ENCODE peak calls at places on chromosomes 12 and 14, in five cellular contexts. One of them, this sample, is unnamed.

GRCh38 chr12:93163260-93164036 is 214.3 kb upstream of the NUDT4 start:
- DNase-seq in astrocyte of the spinal cord: no peak
- DNase-seq in left lung: no peak
- DNase-seq in hepatocyte: no peak
- DNase-seq in AG04449: peak; percentile 92
- DNase-seq in this sample: peak; percentile 79

GRCh38 chr14:58793096-58793740 is 155.5 kb downstream of the DACT1 start:
- DNase-seq in AG04449: no peak
- DNase-seq in astrocyte of the spinal cord: no peak
- DNase-seq in hepatocyte: no peak
- DNase-seq in left lung: no peak
- DNase-seq in this sample: no peak

GRCh38 chr14:104928391-104929133 is 3.9 kb downstream of the PLD4 start:
- DNase-seq in astrocyte of the spinal cord: no peak
- DNase-seq in hepatocyte: no peak
- DNase-seq in AG04449: no peak
- DNase-seq in left lung: peak; percentile 79
- DNase-seq in this sample: no peak

GRCh38 chr14:103534576-103535061 is 5.6 kb downstream of the TRMT61A start:
- DNase-seq in left lung: peak; percentile 76
- DNase-seq in hepatocyte: no peak
- DNase-seq in astrocyte of the spinal cord: no peak
- DNase-seq in AG04449: no peak
- DNase-seq in this sample: no peak

GRCh38 chr14:65502676-65503124 is 90.2 kb downstream of the FUT8 start:
- DNase-seq in hepatocyte: no peak
- DNase-seq in left lung: no peak
- DNase-seq in astrocyte of the spinal cord: peak; percentile 78
- DNase-seq in AG04449: peak; percentile 65
- DNase-seq in this sample: no peak

GRCh38 chr14:79605863-79606262 is 605.4 kb downstream of the DIO2 start:
- DNase-seq in AG04449: no peak
- DNase-seq in left lung: no peak
- DNase-seq in astrocyte of the spinal cord: no peak
- DNase-seq in hepatocyte: no peak
- DNase-seq in this sample: no peak

GRCh38 chr12:2363836-2364565 is 311.2 kb downstream of the CACNA1C start:
- DNase-seq in left lung: no peak
- DNase-seq in astrocyte of the spinal cord: no peak
- DNase-seq in hepatocyte: no peak
- DNase-seq in AG04449: no peak
- DNase-seq in this sample: no peak

GRCh38 chr12:113724703-113725556 is 241.2 kb downstream of the RBM19 start:
- DNase-seq in AG04449: no peak
- DNase-seq in astrocyte of the spinal cord: no peak
- DNase-seq in left lung: peak; percentile 64
- DNase-seq in hepatocyte: no peak
- DNase-seq in this sample: no peak

GRCh38 chr12:46459111-46459510 is 86.5 kb upstream of the SLC38A2 start:
- DNase-seq in hepatocyte: no peak
- DNase-seq in AG04449: peak; percentile 36
- DNase-seq in left lung: no peak
- DNase-seq in astrocyte of the spinal cord: peak; percentile 93
- DNase-seq in this sample: no peak

GRCh38 chr12:106416273-106416672 is 58.7 kb downstream of the POLR3B start:
- DNase-seq in AG04449: no peak
- DNase-seq in astrocyte of the spinal cord: peak; percentile 33
- DNase-seq in hepatocyte: no peak
- DNase-seq in left lung: no peak
- DNase-seq in this sample: no peak

GRCh38 chr12:125403145-125403789 is 338.0 kb downstream of the AACS start:
- DNase-seq in hepatocyte: peak; percentile 50
- DNase-seq in astrocyte of the spinal cord: peak; percentile 18
- DNase-seq in left lung: no peak
- DNase-seq in AG04449: no peak
- DNase-seq in this sample: no peak

GRCh38 chr14:87993485-87993809 is 465 bp upstream of the GALC start:
- DNase-seq in hepatocyte: no peak
- DNase-seq in astrocyte of the spinal cord: no peak
- DNase-seq in AG04449: no peak
- DNase-seq in left lung: no peak
- DNase-seq in this sample: no peak

GRCh38 chr14:77717608-77718305 is 9.9 kb downstream of the SLIRP start:
- DNase-seq in left lung: no peak
- DNase-seq in hepatocyte: no peak
- DNase-seq in AG04449: no peak
- DNase-seq in astrocyte of the spinal cord: no peak
- DNase-seq in this sample: no peak

GRCh38 chr12:50753232-50753769 is 10.6 kb upstream of the ATF1 start:
- DNase-seq in AG04449: no peak
- DNase-seq in left lung: no peak
- DNase-seq in hepatocyte: no peak
- DNase-seq in astrocyte of the spinal cord: no peak
- DNase-seq in this sample: no peak

GRCh38 chr14:93788557-93789365 is 476 bp upstream of the PRIMA1 start:
- DNase-seq in AG04449: no peak
- DNase-seq in hepatocyte: peak; percentile 54
- DNase-seq in left lung: no peak
- DNase-seq in astrocyte of the spinal cord: no peak
- DNase-seq in this sample: no peak
- H3K4me3 ChIP-seq in AG04449: peak overlapping the region; percentile 23
- H3K4me3 ChIP-seq in hepatocyte: peak overlapping the region; percentile 55
- H3K4me3 ChIP-seq in left lung: peak overlapping the region; percentile 33
- H3K4me3 ChIP-seq in astrocyte of the spinal cord: no peak overlapping the region
- H3K4me3 ChIP-seq in this sample: no peak overlapping the region

GRCh38 chr12:1186298-1186697 is 195.3 kb downstream of the ERC1 start:
- DNase-seq in left lung: no peak
- DNase-seq in hepatocyte: no peak
- DNase-seq in AG04449: no peak
- DNase-seq in astrocyte of the spinal cord: no peak
- DNase-seq in this sample: no peak
- TF ChIP-seq CTCF in left lung: no peak
- TF ChIP-seq CTCF in hepatocyte: no peak
- TF ChIP-seq CTCF in AG04449: no peak
- TF ChIP-seq CTCF in astrocyte of the spinal cord: no peak
- TF ChIP-seq CTCF in this sample: no peak

GRCh38 chr14:55583942-55584468 is 4.0 kb downstream of the KTN1 start:
- DNase-seq in AG04449: no peak
- DNase-seq in astrocyte of the spinal cord: no peak
- DNase-seq in hepatocyte: no peak
- DNase-seq in left lung: no peak
- DNase-seq in this sample: no peak
- H3K4me3 ChIP-seq in AG04449: no peak overlapping the region
- H3K4me3 ChIP-seq in astrocyte of the spinal cord: no peak overlapping the region
- H3K4me3 ChIP-seq in hepatocyte: no peak overlapping the region
- H3K4me3 ChIP-seq in left lung: no peak overlapping the region
- H3K4me3 ChIP-seq in this sample: no peak overlapping the region

GRCh38 chr12:52212701-52213540 is 20.1 kb upstream of the KRT7 start:
- DNase-seq in hepatocyte: no peak
- DNase-seq in AG04449: no peak
- DNase-seq in astrocyte of the spinal cord: no peak
- DNase-seq in left lung: peak; percentile 44
- DNase-seq in this sample: no peak

GRCh38 chr12:52216107-52216506 is 16.9 kb upstream of the KRT7 start:
- DNase-seq in AG04449: no peak
- DNase-seq in hepatocyte: no peak
- DNase-seq in left lung: no peak
- DNase-seq in astrocyte of the spinal cord: no peak
- DNase-seq in this sample: no peak

GRCh38 chr12:52213541-52214420 is 19.3 kb upstream of the KRT7 start:
- DNase-seq in hepatocyte: peak; percentile 89
- DNase-seq in AG04449: no peak
- DNase-seq in astrocyte of the spinal cord: peak; percentile 77
- DNase-seq in left lung: peak; percentile 94
- DNase-seq in this sample: no peak

GRCh38 chr12:52215587-52216031 is 17.4 kb upstream of the KRT7 start:
- DNase-seq in astrocyte of the spinal cord: peak; percentile 60
- DNase-seq in left lung: peak; percentile 79
- DNase-seq in hepatocyte: peak; percentile 81
- DNase-seq in AG04449: no peak
- DNase-seq in this sample: no peak

DNA sequence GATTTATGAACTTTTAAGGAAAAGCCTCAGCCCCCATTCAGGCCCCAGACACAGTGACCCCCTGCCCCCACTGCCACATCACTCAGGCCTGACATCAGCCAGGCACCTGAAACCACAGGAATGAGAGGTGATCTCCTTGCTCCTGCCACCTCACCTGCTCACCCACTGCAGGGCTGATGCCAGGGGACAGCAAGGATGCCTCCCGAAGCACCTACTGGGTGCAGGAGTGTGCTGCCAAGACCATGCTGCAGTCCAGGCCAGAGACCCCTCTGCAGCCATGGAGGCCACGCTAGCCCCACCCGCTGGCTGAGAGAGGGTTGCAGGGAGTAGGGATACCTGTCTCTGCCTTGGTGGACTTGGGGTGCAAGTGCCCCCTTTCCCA is 18.6 kb upstream of the KRT7 start:
- DNase-seq in left lung: peak; percentile 50
- DNase-seq in AG04449: no peak
- DNase-seq in astrocyte of the spinal cord: no peak
- DNase-seq in hepatocyte: no peak
- DNase-seq in this sample: no peak
- TF ChIP-seq CTCF in left lung: no peak
- TF ChIP-seq CTCF in AG04449: no peak
- TF ChIP-seq CTCF in astrocyte of the spinal cord: no peak
- TF ChIP-seq CTCF in hepatocyte: no peak
- TF ChIP-seq CTCF in this sample: no peak

DNA sequence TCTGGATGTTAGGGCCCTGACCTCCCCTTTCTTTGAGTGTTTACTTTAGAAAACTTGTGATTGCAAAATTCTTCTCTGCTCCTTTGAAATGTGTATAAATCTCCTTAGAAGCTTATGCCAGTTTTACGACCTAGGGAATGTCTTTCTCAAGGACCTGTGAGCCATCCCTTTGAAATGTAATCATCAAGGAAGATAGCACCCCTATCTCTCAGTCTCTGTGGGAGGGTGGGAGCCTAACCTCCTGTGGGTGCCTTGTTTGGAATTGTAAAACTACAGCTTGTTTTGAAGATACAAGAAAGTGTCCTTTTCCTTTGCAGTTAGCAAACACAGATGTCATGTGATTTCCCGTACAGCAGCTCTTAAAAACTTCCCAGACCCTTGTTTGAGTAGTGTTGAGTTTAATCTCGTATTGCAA is 3.3 kb downstream of the OR10AD1 start:
- DNase-seq in astrocyte of the spinal cord: no peak
- DNase-seq in AG04449: no peak
- DNase-seq in hepatocyte: peak; percentile 70
- DNase-seq in left lung: no peak
- DNase-seq in this sample: no peak
- H3K4me3 ChIP-seq in astrocyte of the spinal cord: no peak overlapping the region
- H3K4me3 ChIP-seq in AG04449: no peak overlapping the region
- H3K4me3 ChIP-seq in hepatocyte: no peak overlapping the region
- H3K4me3 ChIP-seq in left lung: peak overlapping the region; percentile 58
- H3K4me3 ChIP-seq in this sample: no peak overlapping the region

GRCh38 chr14:67883717-67884116 is 64.1 kb downstream of the RAD51B start:
- DNase-seq in left lung: no peak
- DNase-seq in astrocyte of the spinal cord: peak; percentile 19
- DNase-seq in hepatocyte: no peak
- DNase-seq in AG04449: no peak
- DNase-seq in this sample: peak; percentile 3
- TF ChIP-seq CTCF in left lung: no peak
- TF ChIP-seq CTCF in astrocyte of the spinal cord: no peak
- TF ChIP-seq CTCF in hepatocyte: peak; percentile 51
- TF ChIP-seq CTCF in AG04449: no peak
- TF ChIP-seq CTCF in this sample: no peak